ENCODE peak calls at places on chromosomes 12 and 14, in five cellular contexts. P, G, K, F and I are unnamed samples.

GRCh38 chr12:52263761-52264434 is 10.5 kb upstream of the KRT86 start:
- DNase-seq in P (no peak), G (no peak), K (no peak), F (no peak), I (no peak)

GRCh38 chr12:114625294-114625851 is 58.6 kb downstream of the TBX3 start:
- DNase-seq in P (peak), G (peak), K (peak), F (peak), I (no peak)

GRCh38 chr14:58395815-58396626 is at the start of gene TOMM20L:
- DNase-seq in P (peak), G (peak), K (peak), F (peak), I (no peak)

GRCh38 chr12:126974779-126975178 is 1292.2 kb upstream of the TMEM132C start:
- DNase-seq in P (peak), G (no peak), K (no peak), F (no peak), I (no peak)

GRCh38 chr12:23502259-23502658 is 447.2 kb downstream of the SOX5 start:
- DNase-seq in P (peak), G (no peak), K (no peak), F (no peak), I (no peak)

GRCh38 chr12:81207173-81207572 is 129.3 kb downstream of the ACSS3 start:
- DNase-seq in P (no peak), G (no peak), K (no peak), F (no peak), I (no peak)

GRCh38 chr14:72172597-72172996 is 240.4 kb downstream of the RGS6 start:
- DNase-seq in P (no peak), G (no peak), K (no peak), F (no peak), I (no peak)

GRCh38 chr12:11822071-11822818 is 172.8 kb downstream of the ETV6 start:
- DNase-seq in P (no peak), G (no peak), K (peak), F (no peak), I (peak)

GRCh38 chr12:111401167-111401605 is 4.5 kb upstream of the SH2B3 start:
- DNase-seq in P (no peak), G (no peak), K (no peak), F (no peak), I (no peak)

GRCh38 chr12:2335517-2335916 is 282.7 kb downstream of the CACNA1C start:
- DNase-seq in P (no peak), G (no peak), K (peak), F (no peak), I (no peak)

GRCh38 chr12:105228494-105228893 is 7.5 kb downstream of the APPL2 start:
- DNase-seq in P (no peak), G (no peak), K (peak), F (no peak), I (no peak)

GRCh38 chr12:122474324-122474716 is 26.4 kb downstream of the ZCCHC8 start:
- DNase-seq in P (no peak), G (no peak), K (no peak), F (no peak), I (no peak)

GRCh38 chr12:47942327-47943230 is 20.8 kb upstream of the TMEM106C start:
- DNase-seq in P (peak), G (no peak), K (no peak), F (peak), I (no peak)

GRCh38 chr12:104669851-104670337 is 213.1 kb downstream of the CHST11 start:
- DNase-seq in P (no peak), G (no peak), K (peak), F (no peak), I (peak)

GRCh38 chr12:19892186-19892585 is 452.9 kb downstream of the AEBP2 start:
- DNase-seq in P (no peak), G (no peak), K (peak), F (no peak), I (no peak)

GRCh38 chr14:89447182-89447970 is 30.3 kb upstream of the FOXN3 start:
- DNase-seq in P (no peak), G (no peak), K (no peak), F (no peak), I (no peak)

GRCh38 chr14:28773917-28774691 is 7.5 kb downstream of the FOXG1 start:
- DNase-seq in P (no peak), G (no peak), K (peak), F (no peak), I (no peak)

GRCh38 chr12:114499338-114499737 is 93.4 kb upstream of the TBX5 start:
- DNase-seq in P (no peak), G (no peak), K (peak), F (no peak), I (no peak)

GRCh38 chr12:77591959-77592358 is 238.7 kb upstream of the NAV3 start:
- DNase-seq in P (no peak), G (no peak), K (no peak), F (no peak), I (no peak)

GRCh38 chr12:6188954-6189353 is 11.2 kb upstream of the CD9 start:
- DNase-seq in P (no peak), G (no peak), K (no peak), F (no peak), I (no peak)

GRCh38 chr14:69712217-69712565 is 54.8 kb upstream of the SRSF5 start:
- DNase-seq in P (no peak), G (no peak), K (no peak), F (no peak), I (no peak)

GRCh38 chr12:8687846-8688601 is 9.8 kb upstream of the RIMKLB start:
- DNase-seq in P (no peak), G (peak), K (peak), F (peak), I (no peak)

GRCh38 chr14:90239139-90239538 is 17.2 kb upstream of the PSMC1 start:
- DNase-seq in P (no peak), G (no peak), K (no peak), F (no peak), I (no peak)

GRCh38 chr14:61618448-61618847 is 76.9 kb upstream of the HIF1A start:
- DNase-seq in P (no peak), G (no peak), K (no peak), F (no peak), I (no peak)

GRCh38 chr14:95140060-95140858 is 17.1 kb downstream of the DICER1 start:
- DNase-seq in P (no peak), G (no peak), K (peak), F (no peak), I (no peak)

GRCh38 chr12:132430838-132431826 is 58.8 kb upstream of the FBRSL1 start:
- DNase-seq in P (no peak), G (no peak), K (no peak), F (no peak), I (no peak)

GRCh38 chr12:42587564-42588307 is 1.8 kb downstream of the PRICKLE1 start:
- DNase-seq in P (no peak), G (no peak), K (peak), F (no peak), I (no peak)

GRCh38 chr14:90301580-90302181 is 30.1 kb downstream of the NRDE2 start:
- DNase-seq in P (no peak), G (peak), K (peak), F (peak), I (no peak)

GRCh38 chr12:18217981-18218380 is 43.3 kb upstream of the PIK3C2G start:
- DNase-seq in P (no peak), G (no peak), K (peak), F (no peak), I (no peak)

GRCh38 chr14:35122696-35123387 is 490 bp downstream of the PRORP start:
- DNase-seq in P (no peak), G (peak), K (peak), F (peak), I (no peak)

GRCh38 chr14:57870686-57871457 is 5.0 kb upstream of the SLC35F4 start:
- DNase-seq in P (no peak), G (no peak), K (no peak), F (no peak), I (no peak)

GRCh38 chr14:54908230-54908629 is 5.6 kb upstream of the GCH1 start:
- DNase-seq in P (no peak), G (no peak), K (no peak), F (no peak), I (no peak)

GRCh38 chr12:7935773-7936581 is at the start of gene SLC2A3:
- DNase-seq in P (peak), G (peak), K (peak), F (peak), I (peak)

GRCh38 chr12:111410229-111411186 is 4.8 kb downstream of the SH2B3 start:
- DNase-seq in P (no peak), G (no peak), K (no peak), F (peak), I (no peak)

GRCh38 chr12:45379261-45379660 is 163.4 kb downstream of the ANO6 start:
- DNase-seq in P (no peak), G (no peak), K (peak), F (no peak), I (no peak)

GRCh38 chr12:49362077-49362476 is 5.2 kb upstream of the SPATS2 start:
- DNase-seq in P (no peak), G (no peak), K (no peak), F (no peak), I (no peak)
- TF ChIP-seq RCOR1 in P (no peak), G (no peak), K (no peak), F (no peak), I (no peak)

GRCh38 chr12:82461393-82461792 is 103.1 kb downstream of the METTL25 start:
- DNase-seq in P (no peak), G (peak), K (no peak), F (no peak), I (no peak)
- TF ChIP-seq RCOR1 in P (no peak), G (no peak), K (no peak), F (no peak), I (no peak)

DNA sequence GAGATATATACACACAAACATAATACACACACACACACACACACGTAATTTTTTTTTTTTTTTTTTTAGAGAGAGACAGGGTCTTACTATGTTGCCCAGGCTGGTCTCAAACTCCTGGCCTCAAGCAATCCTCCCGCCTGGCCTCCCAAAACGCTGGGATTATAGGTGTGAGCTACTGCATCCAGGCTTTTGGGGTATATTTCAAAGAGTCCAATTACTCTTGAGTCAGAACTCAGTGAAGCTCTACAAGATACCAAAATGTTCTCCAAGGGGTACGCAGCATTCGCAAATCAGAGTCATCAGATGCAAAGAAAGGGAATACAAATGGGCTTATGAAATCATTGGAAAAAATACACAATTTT is 54.0 kb downstream of the PHLDA1 start:
- DNase-seq in P (no peak), G (no peak), K (no peak), F (no peak), I (no peak)
- TF ChIP-seq RCOR1 in P (no peak), G (no peak), K (no peak), F (no peak), I (no peak)

GRCh38 chr14:68416156-68416555 is 376.7 kb downstream of the ZFP36L1 start:
- DNase-seq in P (no peak), G (no peak), K (no peak), F (no peak), I (no peak)

GRCh38 chr14:68408680-68409079 is 384.2 kb downstream of the ZFP36L1 start:
- DNase-seq in P (no peak), G (no peak), K (peak), F (no peak), I (no peak)

GRCh38 chr14:68409355-68409754 is 383.5 kb downstream of the ZFP36L1 start:
- DNase-seq in P (no peak), G (no peak), K (no peak), F (no peak), I (no peak)

GRCh38 chr14:68417007-68417659 is 375.7 kb downstream of the ZFP36L1 start:
- DNase-seq in P (no peak), G (no peak), K (no peak), F (no peak), I (no peak)

DNA sequence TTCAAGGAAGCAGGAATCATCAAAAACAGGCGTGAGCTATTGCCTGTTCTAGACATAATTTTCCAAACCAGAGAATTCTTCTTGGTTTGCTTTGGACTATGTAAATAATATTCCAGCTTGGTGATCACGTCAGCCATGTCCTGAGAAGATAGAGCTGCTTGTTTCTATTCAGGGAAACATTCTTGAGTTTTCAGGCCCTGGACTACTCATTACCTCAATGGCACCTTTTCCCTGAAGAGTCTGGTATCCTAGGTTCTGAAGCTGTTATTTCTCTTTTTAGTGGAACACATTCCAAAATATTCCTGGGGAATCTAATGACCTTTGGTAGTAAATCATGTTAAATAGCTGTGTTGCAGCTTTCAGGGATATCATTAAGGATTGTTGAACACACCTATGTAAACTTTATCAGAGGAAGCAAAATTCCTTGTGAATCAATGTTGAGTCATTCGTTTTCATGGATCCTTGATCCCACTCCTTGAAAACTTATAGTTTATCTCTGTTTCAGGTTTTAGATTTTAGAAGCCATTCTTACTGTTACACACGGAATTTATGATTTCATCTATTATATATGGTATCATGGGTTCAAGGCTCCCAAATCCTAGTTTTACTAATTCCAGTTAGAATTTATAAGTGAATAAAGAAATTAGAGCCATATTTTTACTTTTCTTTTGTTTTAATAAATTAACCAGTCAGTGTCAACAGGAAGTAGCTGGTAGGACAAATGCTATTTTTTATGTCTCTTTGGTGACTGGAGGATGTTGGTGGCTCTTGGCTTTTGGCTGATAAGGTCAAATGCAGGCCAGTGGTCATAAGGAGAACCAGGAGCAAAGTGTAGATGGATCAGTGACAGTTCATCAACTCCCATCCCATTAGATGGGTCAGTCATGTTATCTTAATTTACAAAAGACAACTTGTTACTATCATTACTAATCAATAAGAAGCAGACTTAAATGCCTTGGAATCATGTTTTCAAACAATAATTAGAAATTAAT is 380.1 kb downstream of the ZFP36L1 start:
- DNase-seq in P (peak), G (peak), K (no peak), F (no peak), I (no peak)
- TF ChIP-seq RCOR1 in P (no peak), G (no peak), K (no peak), F (no peak), I (no peak)

GRCh38 chr14:101849125-101849524 is 87.6 kb downstream of the PPP2R5C start:
- DNase-seq in P (peak), G (no peak), K (no peak), F (no peak), I (no peak)
- TF ChIP-seq RCOR1 in P (no peak), G (no peak), K (no peak), F (no peak), I (no peak)

GRCh38 chr14:53668861-53669260 is 287.8 kb downstream of the BMP4 start:
- DNase-seq in P (no peak), G (no peak), K (peak), F (no peak), I (no peak)

GRCh38 chr14:53663709-53664108 is 292.9 kb downstream of the BMP4 start:
- DNase-seq in P (no peak), G (peak), K (peak), F (no peak), I (no peak)
- TF ChIP-seq RCOR1 in P (no peak), G (no peak), K (no peak), F (no peak), I (no peak)

GRCh38 chr14:94042433-94043091 is 16.4 kb downstream of the OTUB2 start:
- DNase-seq in P (no peak), G (no peak), K (no peak), F (no peak), I (no peak)
- TF ChIP-seq RCOR1 in P (no peak), G (no peak), K (no peak), F (no peak), I (no peak)